ENCODE peak calls at places on chromosomes 2 and 18, in ten cellular contexts. One of them, this sample, is unnamed.

GRCh38 chr2:207920721-207921120 is 104.6 kb downstream of the PLEKHM3 start:
- DNase-seq in PC-9: no peak
- DNase-seq in tibial artery: no peak
- DNase-seq in HFFc6: no peak
- DNase-seq in bronchial epithelial cell: no peak
- DNase-seq in tibial nerve: no peak
- DNase-seq in epithelial cell of proximal tubule: no peak
- DNase-seq in astrocyte of the spinal cord: no peak
- DNase-seq in PC-3: no peak
- DNase-seq in AG10803: no peak
- DNase-seq in this sample: no peak

GRCh38 chr2:56749152-56749752 is 565.5 kb downstream of the CCDC85A start:
- DNase-seq in PC-9: no peak
- DNase-seq in tibial artery: no peak
- DNase-seq in HFFc6: peak
- DNase-seq in bronchial epithelial cell: peak
- DNase-seq in tibial nerve: no peak
- DNase-seq in epithelial cell of proximal tubule: no peak
- DNase-seq in astrocyte of the spinal cord: peak
- DNase-seq in PC-3: peak
- DNase-seq in AG10803: peak
- DNase-seq in this sample: no peak

GRCh38 chr18:75173125-75173432 is 35.9 kb downstream of the PTGR3 start:
- DNase-seq in PC-9: no peak
- DNase-seq in tibial artery: no peak
- DNase-seq in HFFc6: peak
- DNase-seq in bronchial epithelial cell: no peak
- DNase-seq in tibial nerve: no peak
- DNase-seq in epithelial cell of proximal tubule: no peak
- DNase-seq in astrocyte of the spinal cord: no peak
- DNase-seq in PC-3: peak
- DNase-seq in AG10803: no peak
- DNase-seq in this sample: no peak

GRCh38 chr2:109699646-109700045 is 85.5 kb downstream of the SOWAHC start:
- DNase-seq in PC-9: no peak
- DNase-seq in tibial artery: no peak
- DNase-seq in HFFc6: no peak
- DNase-seq in bronchial epithelial cell: no peak
- DNase-seq in tibial nerve: no peak
- DNase-seq in epithelial cell of proximal tubule: no peak
- DNase-seq in astrocyte of the spinal cord: no peak
- DNase-seq in PC-3: no peak
- DNase-seq in AG10803: no peak
- DNase-seq in this sample: no peak

GRCh38 chr2:161166538-161167409 is 6.5 kb downstream of the TANK start:
- DNase-seq in PC-9: no peak
- DNase-seq in tibial artery: no peak
- DNase-seq in HFFc6: no peak
- DNase-seq in bronchial epithelial cell: peak
- DNase-seq in tibial nerve: no peak
- DNase-seq in epithelial cell of proximal tubule: peak
- DNase-seq in astrocyte of the spinal cord: peak
- DNase-seq in PC-3: peak
- DNase-seq in AG10803: peak
- DNase-seq in this sample: no peak

GRCh38 chr18:12995424-12995823 is 4.3 kb downstream of the CEP192 start:
- DNase-seq in PC-9: no peak
- DNase-seq in tibial artery: no peak
- DNase-seq in HFFc6: no peak
- DNase-seq in bronchial epithelial cell: no peak
- DNase-seq in tibial nerve: no peak
- DNase-seq in epithelial cell of proximal tubule: no peak
- DNase-seq in astrocyte of the spinal cord: no peak
- DNase-seq in PC-3: no peak
- DNase-seq in AG10803: no peak
- DNase-seq in this sample: no peak

GRCh38 chr2:157672129-157672528 is 43.5 kb upstream of the ACVR1C start:
- DNase-seq in PC-9: no peak
- DNase-seq in tibial artery: no peak
- DNase-seq in HFFc6: no peak
- DNase-seq in bronchial epithelial cell: peak
- DNase-seq in tibial nerve: no peak
- DNase-seq in epithelial cell of proximal tubule: no peak
- DNase-seq in astrocyte of the spinal cord: no peak
- DNase-seq in PC-3: peak
- DNase-seq in AG10803: no peak
- DNase-seq in this sample: no peak

GRCh38 chr2:205989291-205990071 is 96.5 kb downstream of the INO80D start:
- DNase-seq in PC-9: no peak
- DNase-seq in tibial artery: no peak
- DNase-seq in HFFc6: no peak
- DNase-seq in bronchial epithelial cell: peak
- DNase-seq in tibial nerve: no peak
- DNase-seq in epithelial cell of proximal tubule: peak
- DNase-seq in astrocyte of the spinal cord: no peak
- DNase-seq in PC-3: no peak
- DNase-seq in AG10803: no peak
- DNase-seq in this sample: no peak

GRCh38 chr2:106959975-106960632 is 74.1 kb upstream of the ST6GAL2 start:
- DNase-seq in PC-9: no peak
- DNase-seq in tibial artery: no peak
- DNase-seq in HFFc6: peak
- DNase-seq in bronchial epithelial cell: no peak
- DNase-seq in tibial nerve: no peak
- DNase-seq in epithelial cell of proximal tubule: no peak
- DNase-seq in astrocyte of the spinal cord: peak
- DNase-seq in PC-3: no peak
- DNase-seq in AG10803: peak
- DNase-seq in this sample: no peak

GRCh38 chr18:39414009-39414700 is 1848.6 kb upstream of the CELF4 start:
- DNase-seq in PC-9: peak
- DNase-seq in tibial artery: no peak
- DNase-seq in HFFc6: peak
- DNase-seq in bronchial epithelial cell: peak
- DNase-seq in tibial nerve: no peak
- DNase-seq in epithelial cell of proximal tubule: peak
- DNase-seq in astrocyte of the spinal cord: peak
- DNase-seq in PC-3: peak
- DNase-seq in AG10803: peak
- DNase-seq in this sample: no peak

GRCh38 chr2:131148426-131148825 is 43.3 kb downstream of the PLEKHB2 start:
- DNase-seq in PC-9: no peak
- DNase-seq in tibial artery: no peak
- DNase-seq in HFFc6: no peak
- DNase-seq in bronchial epithelial cell: no peak
- DNase-seq in tibial nerve: no peak
- DNase-seq in epithelial cell of proximal tubule: no peak
- DNase-seq in astrocyte of the spinal cord: no peak
- DNase-seq in PC-3: no peak
- DNase-seq in AG10803: no peak
- DNase-seq in this sample: no peak
- TF ChIP-seq CTCF in PC-9: no peak
- TF ChIP-seq CTCF in tibial artery: no peak
- TF ChIP-seq CTCF in HFFc6: no peak
- TF ChIP-seq CTCF in bronchial epithelial cell: no peak
- TF ChIP-seq CTCF in tibial nerve: no peak
- TF ChIP-seq CTCF in epithelial cell of proximal tubule: no peak
- TF ChIP-seq CTCF in astrocyte of the spinal cord: no peak
- TF ChIP-seq CTCF in PC-3: no peak
- TF ChIP-seq CTCF in AG10803: no peak
- TF ChIP-seq CTCF in this sample: no peak

GRCh38 chr2:115910270-115910669 is 1467.8 kb downstream of the DPP10 start:
- DNase-seq in PC-9: no peak
- DNase-seq in tibial artery: no peak
- DNase-seq in HFFc6: no peak
- DNase-seq in bronchial epithelial cell: no peak
- DNase-seq in tibial nerve: no peak
- DNase-seq in epithelial cell of proximal tubule: no peak
- DNase-seq in astrocyte of the spinal cord: no peak
- DNase-seq in PC-3: peak
- DNase-seq in AG10803: no peak
- DNase-seq in this sample: no peak
- TF ChIP-seq CTCF in PC-9: peak
- TF ChIP-seq CTCF in tibial artery: no peak
- TF ChIP-seq CTCF in HFFc6: no peak
- TF ChIP-seq CTCF in bronchial epithelial cell: no peak
- TF ChIP-seq CTCF in tibial nerve: no peak
- TF ChIP-seq CTCF in epithelial cell of proximal tubule: no peak
- TF ChIP-seq CTCF in astrocyte of the spinal cord: no peak
- TF ChIP-seq CTCF in PC-3: peak
- TF ChIP-seq CTCF in AG10803: no peak
- TF ChIP-seq CTCF in this sample: peak

GRCh38 chr2:234107861-234108260 is 57.4 kb downstream of the SPP2 start:
- DNase-seq in PC-9: no peak
- DNase-seq in tibial artery: no peak
- DNase-seq in HFFc6: no peak
- DNase-seq in bronchial epithelial cell: peak
- DNase-seq in tibial nerve: no peak
- DNase-seq in epithelial cell of proximal tubule: no peak
- DNase-seq in astrocyte of the spinal cord: no peak
- DNase-seq in PC-3: no peak
- DNase-seq in AG10803: no peak
- DNase-seq in this sample: no peak

GRCh38 chr2:234098675-234099195 is 48.2 kb downstream of the SPP2 start:
- DNase-seq in PC-9: no peak
- DNase-seq in tibial artery: no peak
- DNase-seq in HFFc6: no peak
- DNase-seq in bronchial epithelial cell: no peak
- DNase-seq in tibial nerve: no peak
- DNase-seq in epithelial cell of proximal tubule: no peak
- DNase-seq in astrocyte of the spinal cord: no peak
- DNase-seq in PC-3: no peak
- DNase-seq in AG10803: no peak
- DNase-seq in this sample: no peak

GRCh38 chr2:234099266-234099665 is 48.8 kb downstream of the SPP2 start:
- DNase-seq in PC-9: no peak
- DNase-seq in tibial artery: no peak
- DNase-seq in HFFc6: no peak
- DNase-seq in bronchial epithelial cell: no peak
- DNase-seq in tibial nerve: no peak
- DNase-seq in epithelial cell of proximal tubule: no peak
- DNase-seq in astrocyte of the spinal cord: no peak
- DNase-seq in PC-3: no peak
- DNase-seq in AG10803: no peak
- DNase-seq in this sample: no peak

GRCh38 chr2:234100686-234101085 is 50.2 kb downstream of the SPP2 start:
- DNase-seq in PC-9: no peak
- DNase-seq in tibial artery: no peak
- DNase-seq in HFFc6: no peak
- DNase-seq in bronchial epithelial cell: no peak
- DNase-seq in tibial nerve: no peak
- DNase-seq in epithelial cell of proximal tubule: no peak
- DNase-seq in astrocyte of the spinal cord: no peak
- DNase-seq in PC-3: no peak
- DNase-seq in AG10803: no peak
- DNase-seq in this sample: no peak

GRCh38 chr2:234102112-234102511 is 51.6 kb downstream of the SPP2 start:
- DNase-seq in PC-9: peak
- DNase-seq in tibial artery: no peak
- DNase-seq in HFFc6: no peak
- DNase-seq in bronchial epithelial cell: peak
- DNase-seq in tibial nerve: no peak
- DNase-seq in epithelial cell of proximal tubule: no peak
- DNase-seq in astrocyte of the spinal cord: no peak
- DNase-seq in PC-3: peak
- DNase-seq in AG10803: no peak
- DNase-seq in this sample: no peak
- TF ChIP-seq CTCF in PC-9: peak
- TF ChIP-seq CTCF in tibial artery: no peak
- TF ChIP-seq CTCF in HFFc6: no peak
- TF ChIP-seq CTCF in bronchial epithelial cell: peak
- TF ChIP-seq CTCF in tibial nerve: no peak
- TF ChIP-seq CTCF in epithelial cell of proximal tubule: peak
- TF ChIP-seq CTCF in astrocyte of the spinal cord: no peak
- TF ChIP-seq CTCF in PC-3: peak
- TF ChIP-seq CTCF in AG10803: no peak
- TF ChIP-seq CTCF in this sample: no peak

GRCh38 chr2:19543271-19544019 is 185.0 kb upstream of the OSR1 start:
- DNase-seq in PC-9: no peak
- DNase-seq in tibial artery: no peak
- DNase-seq in HFFc6: no peak
- DNase-seq in bronchial epithelial cell: peak
- DNase-seq in tibial nerve: no peak
- DNase-seq in epithelial cell of proximal tubule: peak
- DNase-seq in astrocyte of the spinal cord: peak
- DNase-seq in PC-3: peak
- DNase-seq in AG10803: peak
- DNase-seq in this sample: no peak
- TF ChIP-seq CTCF in PC-9: no peak
- TF ChIP-seq CTCF in tibial artery: no peak
- TF ChIP-seq CTCF in HFFc6: no peak
- TF ChIP-seq CTCF in bronchial epithelial cell: no peak
- TF ChIP-seq CTCF in tibial nerve: no peak
- TF ChIP-seq CTCF in epithelial cell of proximal tubule: no peak
- TF ChIP-seq CTCF in astrocyte of the spinal cord: no peak
- TF ChIP-seq CTCF in PC-3: no peak
- TF ChIP-seq CTCF in AG10803: no peak
- TF ChIP-seq CTCF in this sample: no peak

GRCh38 chr2:223621901-223622300 is 19.7 kb upstream of the SCG2 start:
- DNase-seq in PC-9: no peak
- DNase-seq in tibial artery: no peak
- DNase-seq in HFFc6: no peak
- DNase-seq in bronchial epithelial cell: no peak
- DNase-seq in tibial nerve: no peak
- DNase-seq in epithelial cell of proximal tubule: no peak
- DNase-seq in astrocyte of the spinal cord: no peak
- DNase-seq in PC-3: no peak
- DNase-seq in AG10803: no peak
- DNase-seq in this sample: no peak

GRCh38 chr2:223619486-223620129 is 17.4 kb upstream of the SCG2 start:
- DNase-seq in PC-9: peak
- DNase-seq in tibial artery: no peak
- DNase-seq in HFFc6: no peak
- DNase-seq in bronchial epithelial cell: peak
- DNase-seq in tibial nerve: no peak
- DNase-seq in epithelial cell of proximal tubule: no peak
- DNase-seq in astrocyte of the spinal cord: no peak
- DNase-seq in PC-3: peak
- DNase-seq in AG10803: no peak
- DNase-seq in this sample: no peak

GRCh38 chr2:223613017-223613950 is 11.1 kb upstream of the SCG2 start:
- DNase-seq in PC-9: peak
- DNase-seq in tibial artery: peak
- DNase-seq in HFFc6: peak
- DNase-seq in bronchial epithelial cell: peak
- DNase-seq in tibial nerve: peak
- DNase-seq in epithelial cell of proximal tubule: peak
- DNase-seq in astrocyte of the spinal cord: peak
- DNase-seq in PC-3: peak
- DNase-seq in AG10803: peak
- DNase-seq in this sample: peak

GRCh38 chr2:223614534-223614933 is 12.4 kb upstream of the SCG2 start:
- DNase-seq in PC-9: no peak
- DNase-seq in tibial artery: no peak
- DNase-seq in HFFc6: no peak
- DNase-seq in bronchial epithelial cell: no peak
- DNase-seq in tibial nerve: no peak
- DNase-seq in epithelial cell of proximal tubule: no peak
- DNase-seq in astrocyte of the spinal cord: no peak
- DNase-seq in PC-3: no peak
- DNase-seq in AG10803: no peak
- DNase-seq in this sample: no peak

GRCh38 chr2:223618172-223619035 is 16.2 kb upstream of the SCG2 start:
- DNase-seq in PC-9: no peak
- DNase-seq in tibial artery: no peak
- DNase-seq in HFFc6: no peak
- DNase-seq in bronchial epithelial cell: no peak
- DNase-seq in tibial nerve: no peak
- DNase-seq in epithelial cell of proximal tubule: no peak
- DNase-seq in astrocyte of the spinal cord: no peak
- DNase-seq in PC-3: no peak
- DNase-seq in AG10803: no peak
- DNase-seq in this sample: no peak
- TF ChIP-seq CTCF in PC-9: no peak
- TF ChIP-seq CTCF in tibial artery: no peak
- TF ChIP-seq CTCF in HFFc6: no peak
- TF ChIP-seq CTCF in bronchial epithelial cell: no peak
- TF ChIP-seq CTCF in tibial nerve: no peak
- TF ChIP-seq CTCF in epithelial cell of proximal tubule: peak
- TF ChIP-seq CTCF in astrocyte of the spinal cord: no peak
- TF ChIP-seq CTCF in PC-3: no peak
- TF ChIP-seq CTCF in AG10803: no peak
- TF ChIP-seq CTCF in this sample: no peak